ENCODE peak calls at places on chromosomes 11 and 22, in four cellular contexts. G, X, L and H are unnamed samples.

GRCh38 chr11:113651018-113651417 is 55.1 kb downstream of the TMPRSS5 start:
- DNase-seq in X (no peak), L (no peak), G (no peak), H (no peak)

GRCh38 chr11:116454020-116454645 is 318.7 kb downstream of the BUD13 start:
- DNase-seq in G (peak; percentile 5), X (peak; percentile 69), L (no peak), H (no peak)

GRCh38 chr22:20864186-20864908 is 5.5 kb downstream of the SNAP29 start:
- DNase-seq in X (no peak), L (no peak), G (no peak), H (no peak)

GRCh38 chr11:9752091-9752490 is 88.2 kb downstream of the SWAP70 start:
- DNase-seq in G (peak; percentile 51), L (no peak), X (no peak), H (no peak)

GRCh38 chr11:57485217-57486007 is 25.1 kb downstream of the RTN4RL2 start:
- DNase-seq in X (no peak), L (no peak), G (no peak), H (no peak)

GRCh38 chr11:12414641-12415040 is 37.3 kb downstream of the PARVA start:
- DNase-seq in X (no peak), L (no peak), G (no peak), H (no peak)

GRCh38 chr11:66107600-66108151 is 37.6 kb downstream of the PACS1 start:
- DNase-seq in L (no peak), G (no peak), X (no peak), H (no peak)

GRCh38 chr11:102010776-102011500 is 36.3 kb upstream of the CFAP300 start:
- DNase-seq in G (peak; percentile 79), L (peak; percentile 69), X (peak; percentile 62), H (no peak)

GRCh38 chr11:50073113-50074105 is 40.7 kb downstream of the OR4C45 start:
- DNase-seq in L (no peak), G (no peak), X (no peak), H (no peak)

GRCh38 chr11:13233173-13233572 is 44.4 kb upstream of the BMAL1 start:
- DNase-seq in G (no peak), X (no peak), L (no peak), H (no peak)

GRCh38 chr11:77071077-77071476 is 4.3 kb downstream of the CAPN5 start:
- DNase-seq in G (no peak), L (no peak), X (no peak), H (no peak)

GRCh38 chr11:12053606-12054361 is 45.4 kb upstream of the DKK3 start:
- DNase-seq in X (no peak), G (peak; percentile 88), L (peak; percentile 82), H (no peak)

GRCh38 chr11:108432783-108433182 is 34.5 kb downstream of the C11orf65 start:
- DNase-seq in G (peak; percentile 5), L (peak; percentile 23), X (no peak), H (no peak)

GRCh38 chr11:77309401-77310085 is 8.1 kb upstream of the GDPD4 start:
- DNase-seq in L (no peak), X (no peak), G (no peak), H (no peak)

GRCh38 chr11:114416441-114416928 is 16.0 kb downstream of the RBM7 start:
- DNase-seq in L (no peak), X (no peak), G (peak; percentile 22), H (no peak)

GRCh38 chr11:25981998-25982397 is 349.9 kb upstream of the ANO3 start:
- DNase-seq in G (peak; percentile 92), X (peak; percentile 30), L (peak; percentile 39), H (peak; percentile 6)

GRCh38 chr11:13876423-13876822 is 86.1 kb upstream of the SPON1 start:
- DNase-seq in X (no peak), L (no peak), G (no peak), H (no peak)

GRCh38 chr11:59062602-59063529 is 23.2 kb upstream of the GLYATL1B start:
- DNase-seq in X (no peak), G (no peak), L (no peak), H (no peak)